ENCODE peak calls at places on chromosome 20, in ten cellular contexts. U is choroid plexus epithelial cell; Z is coronary artery; X is CD14-positive monocyte; G is CD8-positive, alpha-beta T cell; J is nephron progenitor cell; B is adrenal gland; P is progenitor cell of endocrine pancreas; I is Peyer's patch; L is HFF-Myc. V is an unnamed sample.

GRCh38 chr20:219290-220115 is 7.6 kb upstream of the DEFB129 start:
- DNase-seq in L (no peak), Z (no peak), I (no peak), G (no peak), J (peak), U (peak), X (no peak), B (no peak), P (no peak), V (no peak)

GRCh38 chr20:3613821-3614440 is 49.3 kb downstream of the GFRA4 start:
- DNase-seq in J (no peak), P (no peak), I (no peak), X (no peak), G (no peak), B (no peak), L (peak), Z (no peak), U (peak), V (no peak)

GRCh38 chr20:4633780-4634179 is 87.9 kb upstream of the PRND start:
- DNase-seq in B (no peak), J (no peak), I (no peak), X (no peak), G (no peak), U (peak), P (no peak), Z (no peak), L (peak), V (no peak)

GRCh38 chr20:44208165-44208564 is 2.4 kb downstream of the OSER1 start:
- DNase-seq in U (no peak), J (no peak), G (no peak), Z (no peak), I (no peak), L (no peak), P (no peak), X (no peak), B (no peak), V (no peak)

GRCh38 chr20:6966721-6967120 is 199.2 kb downstream of the BMP2 start:
- DNase-seq in G (no peak), U (peak), I (no peak), L (no peak), X (no peak), Z (no peak), P (no peak), J (no peak), B (no peak), V (no peak)

GRCh38 chr20:35318502-35319157 is 26.4 kb upstream of the FAM83C start:
- DNase-seq in B (no peak), J (no peak), U (peak), Z (no peak), G (no peak), I (peak), L (peak), P (no peak), X (no peak), V (no peak)

GRCh38 chr20:56715902-56716519 is 86.9 kb downstream of the TFAP2C start:
- DNase-seq in G (no peak), L (no peak), U (no peak), X (no peak), Z (no peak), P (no peak), J (no peak), I (no peak), B (no peak), V (no peak)

GRCh38 chr20:34638532-34638931 is 38.4 kb downstream of the PIGU start:
- DNase-seq in G (no peak), U (no peak), Z (no peak), X (no peak), P (no peak), I (no peak), J (no peak), B (no peak), L (no peak), V (no peak)

GRCh38 chr20:33081411-33082154 is 2.1 kb downstream of the BPIFB4 start:
- DNase-seq in X (no peak), P (no peak), L (no peak), I (no peak), U (no peak), B (no peak), J (no peak), G (no peak), Z (no peak), V (no peak)

GRCh38 chr20:60057123-60057865 is 99.1 kb downstream of the CDH26 start:
- DNase-seq in I (peak), P (peak), G (peak), U (peak), B (peak), X (peak), J (peak), L (peak), Z (no peak), V (no peak)

DNA sequence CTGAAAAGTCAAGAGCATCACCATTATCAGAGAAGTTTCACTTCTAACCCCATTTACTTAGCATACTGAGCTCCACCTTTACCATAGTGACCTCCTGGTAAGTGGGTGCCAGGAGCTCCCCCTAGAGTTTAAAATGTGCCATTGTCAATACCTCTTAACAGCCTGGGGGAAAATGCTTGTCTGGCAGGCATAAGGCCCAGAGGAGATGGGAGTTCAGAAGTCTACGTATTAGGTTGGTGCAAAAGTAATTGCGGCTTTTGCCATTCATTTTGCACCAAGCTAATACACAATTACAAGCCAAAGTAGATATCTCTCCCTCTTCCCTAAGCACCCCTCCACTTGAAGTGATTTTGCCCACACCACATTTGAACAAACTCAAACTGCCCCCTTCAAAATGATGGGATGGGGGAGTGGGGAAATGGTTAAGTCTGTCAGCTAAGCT is 919.0 kb downstream of the KIF16B start:
- DNase-seq in G (no peak), L (peak), B (peak), P (no peak), Z (no peak), U (peak), J (peak), I (peak), X (no peak), V (no peak)
- TF ChIP-seq CTCF in G (no peak), L (peak), B (peak), P (peak), Z (no peak), U (peak), J (peak), I (no peak), X (peak), V (peak)

GRCh38 chr20:58194176-58194796 is 34.2 kb downstream of the ANKRD60 start:
- DNase-seq in X (no peak), Z (no peak), P (no peak), J (no peak), G (no peak), I (no peak), L (no peak), B (no peak), U (peak), V (no peak)

GRCh38 chr20:58192065-58192464 is 36.4 kb downstream of the ANKRD60 start:
- DNase-seq in Z (no peak), X (no peak), L (no peak), J (no peak), B (no peak), P (no peak), I (no peak), G (no peak), U (no peak), V (no peak)

GRCh38 chr20:58196402-58197184 is 31.9 kb downstream of the ANKRD60 start:
- DNase-seq in Z (no peak), I (no peak), G (no peak), U (no peak), J (no peak), B (no peak), X (no peak), P (no peak), L (no peak), V (no peak)

GRCh38 chr20:58195047-58195446 is 33.4 kb downstream of the ANKRD60 start:
- DNase-seq in U (no peak), G (no peak), J (no peak), X (no peak), B (no peak), Z (no peak), L (no peak), I (no peak), P (no peak), V (no peak)

DNA sequence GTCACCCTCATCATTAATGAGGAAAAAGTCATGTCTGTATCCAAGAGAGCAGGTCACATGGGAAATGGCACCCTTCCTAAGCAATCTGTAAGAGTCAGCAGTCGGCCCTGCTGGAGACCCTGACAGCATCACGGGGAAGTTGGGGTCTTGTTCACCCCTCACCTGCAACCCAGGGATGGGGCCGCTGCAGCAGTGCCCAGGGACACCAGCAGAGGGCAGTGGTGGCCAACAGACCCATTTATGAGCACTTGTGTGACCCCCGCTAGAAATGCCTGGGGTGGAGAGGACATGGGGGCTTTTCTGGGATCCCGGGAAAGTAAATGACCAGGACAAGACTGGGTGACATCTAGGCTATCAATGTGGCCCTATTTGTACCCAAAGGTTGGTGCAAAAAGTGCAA is 35.9 kb downstream of the ANKRD60 start:
- DNase-seq in G (peak), J (peak), L (no peak), B (no peak), Z (no peak), P (no peak), X (no peak), U (no peak), I (no peak), V (no peak)
- TF ChIP-seq CTCF in G (peak), J (peak), L (peak), B (peak), Z (no peak), P (peak), X (peak), U (peak), I (peak), V (peak)

GRCh38 chr20:17594443-17594842 is 24.6 kb downstream of the DSTN start:
- DNase-seq in U (peak), I (no peak), X (no peak), Z (no peak), J (no peak), G (no peak), L (no peak), B (no peak), P (no peak), V (no peak)
- TF ChIP-seq CTCF in U (no peak), I (no peak), X (no peak), Z (no peak), J (no peak), G (no peak), L (no peak), B (no peak), P (no peak), V (no peak)

DNA sequence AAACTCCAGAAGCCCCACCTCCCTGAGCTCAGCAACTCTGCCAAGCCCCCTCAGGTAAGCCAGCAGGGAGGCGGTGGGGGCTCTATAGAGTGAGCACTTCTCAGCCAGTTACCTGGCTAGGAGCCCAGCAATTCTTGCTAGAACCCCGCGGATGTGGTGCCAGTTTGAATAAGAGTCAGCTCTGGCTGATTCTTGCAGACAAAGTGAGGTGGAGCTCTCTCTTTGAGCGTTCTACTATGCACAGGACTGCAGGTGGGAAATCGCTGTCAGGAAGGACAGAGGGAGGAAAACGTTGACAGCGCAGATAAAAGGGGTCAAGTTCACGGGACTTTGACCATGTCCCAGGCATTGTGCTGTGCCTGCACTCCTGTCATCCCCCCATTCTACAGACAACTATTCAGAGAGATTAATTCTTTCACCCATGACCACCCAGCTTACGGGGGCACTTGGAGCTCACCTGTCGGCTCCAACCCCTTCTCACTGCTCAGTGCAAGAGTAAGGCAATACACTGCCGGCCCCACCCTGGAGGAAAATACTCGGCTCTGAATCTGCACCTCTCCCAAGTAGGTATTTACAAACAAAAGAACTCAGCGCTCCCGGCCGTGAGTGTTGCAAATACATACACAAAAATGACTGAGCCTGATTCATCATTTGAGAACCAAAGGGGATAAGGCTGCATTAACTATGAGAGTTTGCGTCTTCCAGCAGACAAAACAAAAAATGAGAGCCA is 92.8 kb downstream of the ANKRD60 start:
- DNase-seq in U (no peak), B (no peak), X (no peak), P (no peak), I (no peak), G (no peak), J (no peak), Z (peak), L (no peak), V (peak)
- TF ChIP-seq CTCF in U (no peak), B (no peak), X (no peak), P (no peak), I (no peak), G (no peak), J (no peak), Z (no peak), L (no peak), V (no peak)

GRCh38 chr20:2387180-2387577 is 6.5 kb downstream of the TGM6 start:
- DNase-seq in G (no peak), P (peak), U (peak), J (peak), I (peak), Z (peak), X (no peak), L (peak), B (no peak), V (no peak)
- TF ChIP-seq CTCF in G (peak), P (peak), U (peak), J (peak), I (no peak), Z (no peak), X (peak), L (peak), B (no peak), V (peak)

DNA sequence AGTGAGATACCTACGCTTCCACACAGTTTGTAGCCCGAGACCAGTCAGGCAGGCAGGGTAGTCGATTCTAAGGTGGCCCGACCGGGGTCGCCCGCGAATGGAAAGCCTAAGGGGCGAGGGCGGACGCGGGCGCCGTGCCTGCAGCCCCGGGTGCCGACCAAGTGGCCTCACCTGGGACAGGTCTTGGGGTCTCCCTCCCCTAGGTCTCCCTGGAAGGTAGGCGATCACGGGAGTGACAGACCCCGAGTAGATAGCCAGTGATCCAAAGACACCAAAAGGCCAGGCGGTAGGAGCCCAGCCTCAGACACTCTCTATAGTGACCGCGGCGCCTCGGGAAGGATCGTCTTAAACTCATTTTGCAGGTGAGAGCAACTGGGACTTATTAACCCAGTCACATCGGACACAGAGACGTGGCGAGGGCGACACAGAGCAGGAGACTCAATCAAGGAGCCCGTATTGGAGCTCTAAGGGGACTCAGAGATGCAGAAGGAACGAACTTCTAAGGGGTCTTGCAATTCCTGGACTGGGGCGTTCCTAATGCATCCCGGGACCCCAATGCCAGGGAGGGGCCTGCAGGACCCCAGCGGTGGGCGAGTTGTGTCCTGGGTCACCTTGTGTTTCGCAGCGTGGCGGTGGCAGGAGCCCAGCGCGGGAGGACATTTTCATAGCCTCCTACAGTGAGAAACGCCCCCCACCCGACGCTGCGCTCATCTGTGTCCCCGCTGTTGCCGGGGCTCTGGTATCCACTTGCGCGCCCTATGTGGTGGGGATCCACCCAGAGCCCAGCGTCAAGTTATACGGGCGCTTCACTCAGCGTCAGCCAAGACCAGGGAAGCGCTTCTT is 2.1 kb upstream of the VSX1 start:
- DNase-seq in L (no peak), Z (peak), U (no peak), I (no peak), B (no peak), G (peak), P (peak), J (peak), X (no peak), V (peak)
- TF ChIP-seq CTCF in L (no peak), Z (no peak), U (peak), I (no peak), B (no peak), G (no peak), P (peak), J (peak), X (peak), V (peak)

V was measured in osteocyte.